ENCODE peak calls at places on chromosomes 3 and 15, in seven cellular contexts. U is HL-60, H is activated T-cell treated with anti-CD3 and anti-CD28 coated beads for 24 hours, Z is natural killer cell, M is bronchial epithelial cell, F is pancreas, L is posterior vena cava. E is an unnamed sample.

GRCh38 chr3:24508423-24508839 is 13.8 kb upstream of the THRB start:
- DNase-seq in U (no peak), H (no peak), Z (no peak), M (peak), F (no peak), L (no peak), E (no peak)

GRCh38 chr15:27993996-27994775 is 104.9 kb downstream of the OCA2 start:
- DNase-seq in U (no peak), H (no peak), Z (no peak), M (no peak), F (no peak), L (peak), E (no peak)

GRCh38 chr3:189687475-189687874 is 56.3 kb downstream of the TP63 start:
- DNase-seq in U (no peak), H (no peak), Z (no peak), M (no peak), F (no peak), L (no peak), E (no peak)

GRCh38 chr3:194840661-194841514 is 155.2 kb downstream of the FAM43A start:
- DNase-seq in U (no peak), H (no peak), Z (no peak), M (peak), F (no peak), L (peak), E (no peak)

GRCh38 chr3:124063168-124063909 is 71.4 kb upstream of the ROPN1 start:
- DNase-seq in U (no peak), H (no peak), Z (no peak), M (no peak), F (no peak), L (peak), E (no peak)

GRCh38 chr3:27628029-27628750 is 93.9 kb downstream of the EOMES start:
- DNase-seq in U (no peak), H (no peak), Z (no peak), M (peak), F (no peak), L (no peak), E (no peak)

GRCh38 chr3:62718011-62718410 is 157.2 kb downstream of the CADPS start:
- DNase-seq in U (no peak), H (no peak), Z (no peak), M (peak), F (no peak), L (no peak), E (no peak)

GRCh38 chr15:70582143-70582945 is 181.0 kb downstream of the UACA start:
- DNase-seq in U (no peak), H (no peak), Z (no peak), M (no peak), F (no peak), L (no peak), E (no peak)

GRCh38 chr3:143002083-143002712 is 828 bp downstream of the U2SURP start:
- DNase-seq in U (peak), H (peak), Z (no peak), M (peak), F (peak), L (no peak), E (no peak)

GRCh38 chr3:130699765-130700164 is 46.9 kb downstream of the PIK3R4 start:
- DNase-seq in U (peak), H (no peak), Z (no peak), M (peak), F (no peak), L (no peak), E (no peak)

GRCh38 chr3:46848271-46849097 is 14.8 kb downstream of the MYL3 start:
- DNase-seq in U (no peak), H (no peak), Z (peak), M (no peak), F (peak), L (peak), E (peak)

GRCh38 chr3:8441969-8442559 is 59.6 kb upstream of the LMCD1 start:
- DNase-seq in U (no peak), H (no peak), Z (no peak), M (peak), F (peak), L (no peak), E (no peak)

GRCh38 chr15:88800026-88800425 is 3.2 kb upstream of the ACAN start:
- DNase-seq in U (no peak), H (no peak), Z (no peak), M (peak), F (no peak), L (no peak), E (no peak)

GRCh38 chr3:22209578-22209977 is 458.6 kb upstream of the ZNF385D start:
- DNase-seq in U (no peak), H (no peak), Z (no peak), M (no peak), F (no peak), L (no peak), E (no peak)

GRCh38 chr3:9168230-9168629 is 81.2 kb downstream of the SRGAP3 start:
- DNase-seq in U (no peak), H (peak), Z (no peak), M (peak), F (no peak), L (no peak), E (no peak)

GRCh38 chr15:86201313-86202008 is 121.8 kb downstream of the AGBL1 start:
- DNase-seq in U (no peak), H (no peak), Z (no peak), M (no peak), F (no peak), L (no peak), E (no peak)

GRCh38 chr3:123941150-123941941 is 19.7 kb downstream of the CCDC14 start:
- DNase-seq in U (no peak), H (no peak), Z (no peak), M (no peak), F (no peak), L (no peak), E (no peak)

GRCh38 chr3:144763878-144764454 is 792.3 kb downstream of the DIPK2A start:
- DNase-seq in U (no peak), H (no peak), Z (no peak), M (no peak), F (no peak), L (no peak), E (no peak)

GRCh38 chr15:43939070-43939469 is 112.3 kb downstream of the WDR76 start:
- DNase-seq in U (no peak), H (no peak), Z (no peak), M (peak), F (no peak), L (no peak), E (peak)

GRCh38 chr3:121836069-121836468 is 1.1 kb downstream of the EAF2 start:
- DNase-seq in U (no peak), H (no peak), Z (no peak), M (no peak), F (no peak), L (no peak), E (no peak)

GRCh38 chr3:151538706-151539403 is 78.0 kb upstream of the IGSF10 start:
- DNase-seq in U (peak), H (no peak), Z (no peak), M (no peak), F (peak), L (no peak), E (no peak)

GRCh38 chr3:156332304-156332703 is 211.9 kb downstream of the KCNAB1 start:
- DNase-seq in U (no peak), H (no peak), Z (no peak), M (no peak), F (no peak), L (no peak), E (no peak)

GRCh38 chr3:23468203-23468602 is 265.1 kb downstream of the UBE2E2 start:
- DNase-seq in U (no peak), H (no peak), Z (no peak), M (no peak), F (no peak), L (no peak), E (no peak)

GRCh38 chr3:179806177-179806576 is 153.3 kb downstream of the USP13 start:
- DNase-seq in U (no peak), H (no peak), Z (no peak), M (no peak), F (no peak), L (no peak), E (no peak)

GRCh38 chr15:40252438-40253178 is 13.7 kb downstream of the PAK6 start:
- DNase-seq in U (no peak), H (no peak), Z (no peak), M (peak), F (no peak), L (peak), E (peak)

GRCh38 chr3:59321881-59322540 is 272.2 kb upstream of the CFAP20DC start:
- DNase-seq in U (no peak), H (no peak), Z (no peak), M (peak), F (no peak), L (no peak), E (no peak)

GRCh38 chr3:188322135-188322892 is 168.4 kb downstream of the LPP start:
- DNase-seq in U (no peak), H (no peak), Z (no peak), M (peak), F (peak), L (no peak), E (no peak)

GRCh38 chr3:138768126-138768525 is 66.6 kb downstream of the PIK3CB start:
- DNase-seq in U (no peak), H (no peak), Z (no peak), M (no peak), F (no peak), L (no peak), E (no peak)

GRCh38 chr3:126782554-126782953 is 78.5 kb downstream of the CHCHD6 start:
- DNase-seq in U (no peak), H (no peak), Z (no peak), M (peak), F (no peak), L (no peak), E (peak)

GRCh38 chr3:17775073-17775472 is 32.6 kb upstream of the TBC1D5 start:
- DNase-seq in U (no peak), H (no peak), Z (no peak), M (no peak), F (no peak), L (no peak), E (no peak)

GRCh38 chr15:74651251-74651741 is 35.7 kb downstream of the CLK3 start:
- DNase-seq in U (no peak), H (no peak), Z (no peak), M (peak), F (no peak), L (no peak), E (no peak)

GRCh38 chr3:48999085-48999858 is 7.9 kb upstream of the WDR6 start:
- DNase-seq in U (no peak), H (no peak), Z (no peak), M (no peak), F (no peak), L (no peak), E (no peak)

GRCh38 chr15:31265090-31265870 is 61.4 kb upstream of the KLF13 start:
- DNase-seq in U (no peak), H (no peak), Z (peak), M (no peak), F (no peak), L (peak), E (peak)

GRCh38 chr3:120429921-120430361 is 20.9 kb downstream of the FSTL1 start:
- DNase-seq in U (no peak), H (no peak), Z (no peak), M (no peak), F (no peak), L (no peak), E (no peak)